ENCODE peak calls at places on chromosome 11, in four cellular contexts. One of them, this sample, is unnamed.

GRCh38 chr11:44568706-44569473 is 3.4 kb downstream of the CD82 start:
- DNase-seq in nucleus accumbens: peak; percentile 43
- DNase-seq in SW480: peak; percentile 84
- DNase-seq in LHCN-M2: peak; percentile 99
- DNase-seq in this sample: no peak

GRCh38 chr11:424232-424631 is 9.4 kb upstream of the SIGIRR start:
- DNase-seq in nucleus accumbens: no peak
- DNase-seq in LHCN-M2: no peak
- DNase-seq in SW480: no peak
- DNase-seq in this sample: no peak

GRCh38 chr11:134356656-134357544 is 25.1 kb downstream of the GLB1L2 start:
- DNase-seq in LHCN-M2: no peak
- DNase-seq in SW480: no peak
- DNase-seq in nucleus accumbens: no peak
- DNase-seq in this sample: no peak

GRCh38 chr11:18836415-18836814 is 44.8 kb upstream of the PTPN5 start:
- DNase-seq in LHCN-M2: no peak
- DNase-seq in nucleus accumbens: no peak
- DNase-seq in SW480: no peak
- DNase-seq in this sample: no peak

GRCh38 chr11:2107521-2107920 is 31.7 kb downstream of the IGF2 start:
- DNase-seq in LHCN-M2: no peak
- DNase-seq in nucleus accumbens: no peak
- DNase-seq in SW480: no peak
- DNase-seq in this sample: no peak

GRCh38 chr11:134363161-134363560 is 31.4 kb downstream of the GLB1L2 start:
- DNase-seq in SW480: no peak
- DNase-seq in nucleus accumbens: no peak
- DNase-seq in LHCN-M2: no peak
- DNase-seq in this sample: no peak

GRCh38 chr11:26743622-26744021 is 21.8 kb upstream of the SLC5A12 start:
- DNase-seq in SW480: no peak
- DNase-seq in nucleus accumbens: no peak
- DNase-seq in LHCN-M2: no peak
- DNase-seq in this sample: no peak

GRCh38 chr11:60855726-60856633 is at the start of gene PTGDR2:
- DNase-seq in LHCN-M2: no peak
- DNase-seq in nucleus accumbens: no peak
- DNase-seq in SW480: no peak
- DNase-seq in this sample: no peak

GRCh38 chr11:111775024-111775710 is 9.0 kb upstream of the PPP2R1B start:
- DNase-seq in LHCN-M2: no peak
- DNase-seq in nucleus accumbens: no peak
- DNase-seq in SW480: no peak
- DNase-seq in this sample: no peak

GRCh38 chr11:110587972-110588371 is 124.3 kb downstream of the ARHGAP20 start:
- DNase-seq in nucleus accumbens: no peak
- DNase-seq in LHCN-M2: peak; percentile 86
- DNase-seq in SW480: no peak
- DNase-seq in this sample: peak; percentile 45

GRCh38 chr11:70696076-70696475 is 297.7 kb downstream of the CTTN start:
- DNase-seq in SW480: no peak
- DNase-seq in LHCN-M2: no peak
- DNase-seq in nucleus accumbens: no peak
- DNase-seq in this sample: no peak

GRCh38 chr11:87743002-87743401 is 432.2 kb downstream of the RAB38 start:
- DNase-seq in LHCN-M2: peak; percentile 0
- DNase-seq in nucleus accumbens: no peak
- DNase-seq in SW480: no peak
- DNase-seq in this sample: no peak

GRCh38 chr11:35276396-35276795 is 137.4 kb downstream of the CD44 start:
- DNase-seq in nucleus accumbens: peak; percentile 32
- DNase-seq in SW480: peak; percentile 46
- DNase-seq in LHCN-M2: no peak
- DNase-seq in this sample: peak; percentile 68

GRCh38 chr11:126891556-126892217 is 108.9 kb downstream of the KIRREL3 start:
- DNase-seq in nucleus accumbens: no peak
- DNase-seq in LHCN-M2: peak; percentile 31
- DNase-seq in SW480: no peak
- DNase-seq in this sample: no peak

GRCh38 chr11:64028398-64029115 is 7.2 kb upstream of the FLRT1 start:
- DNase-seq in LHCN-M2: no peak
- DNase-seq in SW480: no peak
- DNase-seq in nucleus accumbens: peak; percentile 18
- DNase-seq in this sample: no peak

GRCh38 chr11:75408852-75409219 is 9.5 kb downstream of the RPS3 start:
- DNase-seq in nucleus accumbens: no peak
- DNase-seq in SW480: no peak
- DNase-seq in LHCN-M2: no peak
- DNase-seq in this sample: no peak

GRCh38 chr11:23727821-23728220 is 769.0 kb upstream of the LUZP2 start:
- DNase-seq in nucleus accumbens: no peak
- DNase-seq in SW480: peak; percentile 39
- DNase-seq in LHCN-M2: peak; percentile 77
- DNase-seq in this sample: no peak

GRCh38 chr11:111512296-111513239 is at the start of gene BTG4:
- DNase-seq in SW480: no peak
- DNase-seq in nucleus accumbens: no peak
- DNase-seq in LHCN-M2: no peak
- DNase-seq in this sample: no peak

GRCh38 chr11:68002575-68002942 is 1.3 kb downstream of the UNC93B1 start:
- DNase-seq in LHCN-M2: no peak
- DNase-seq in SW480: no peak
- DNase-seq in nucleus accumbens: no peak
- DNase-seq in this sample: no peak

GRCh38 chr11:35803115-35803514 is 140.5 kb downstream of the TRIM44 start:
- DNase-seq in nucleus accumbens: no peak
- DNase-seq in SW480: no peak
- DNase-seq in LHCN-M2: no peak
- DNase-seq in this sample: no peak

GRCh38 chr11:110491577-110492352 is 62.0 kb downstream of the FDX1 start:
- DNase-seq in nucleus accumbens: no peak
- DNase-seq in LHCN-M2: no peak
- DNase-seq in SW480: no peak
- DNase-seq in this sample: no peak

GRCh38 chr11:34034053-34034452 is 17.5 kb upstream of the CAPRIN1 start:
- DNase-seq in SW480: no peak
- DNase-seq in LHCN-M2: no peak
- DNase-seq in nucleus accumbens: no peak
- DNase-seq in this sample: no peak

GRCh38 chr11:76184551-76184993 is 21.7 kb downstream of the WNT11 start:
- DNase-seq in LHCN-M2: no peak
- DNase-seq in SW480: no peak
- DNase-seq in nucleus accumbens: no peak
- DNase-seq in this sample: no peak

GRCh38 chr11:79090191-79090590 is 350.6 kb downstream of the TENM4 start:
- DNase-seq in SW480: no peak
- DNase-seq in nucleus accumbens: no peak
- DNase-seq in LHCN-M2: no peak
- DNase-seq in this sample: no peak

GRCh38 chr11:64754919-64755662 is 4.7 kb downstream of the PYGM start:
- DNase-seq in nucleus accumbens: no peak
- DNase-seq in LHCN-M2: no peak
- DNase-seq in SW480: no peak
- DNase-seq in this sample: no peak

GRCh38 chr11:116182356-116182966 is 590.3 kb downstream of the BUD13 start:
- DNase-seq in LHCN-M2: no peak
- DNase-seq in nucleus accumbens: no peak
- DNase-seq in SW480: no peak
- DNase-seq in this sample: no peak

GRCh38 chr11:111378773-111379499 is at the start of gene POU2AF1:
- DNase-seq in nucleus accumbens: no peak
- DNase-seq in LHCN-M2: no peak
- DNase-seq in SW480: peak; percentile 72
- DNase-seq in this sample: no peak

GRCh38 chr11:612201-612960 is 3.4 kb downstream of the IRF7 start:
- DNase-seq in nucleus accumbens: no peak
- DNase-seq in SW480: peak; percentile 47
- DNase-seq in LHCN-M2: peak; percentile 85
- DNase-seq in this sample: no peak

GRCh38 chr11:73201888-73202810 is 15.9 kb upstream of the P2RY2 start:
- DNase-seq in nucleus accumbens: no peak
- DNase-seq in LHCN-M2: no peak
- DNase-seq in SW480: no peak
- DNase-seq in this sample: no peak

GRCh38 chr11:62546244-62546936 is at the start of gene AHNAK:
- DNase-seq in nucleus accumbens: no peak
- DNase-seq in LHCN-M2: peak; percentile 52
- DNase-seq in SW480: peak; percentile 76
- DNase-seq in this sample: no peak

GRCh38 chr11:9506489-9507343 is 45.9 kb downstream of the ZNF143 start:
- DNase-seq in LHCN-M2: peak; percentile 73
- DNase-seq in SW480: peak; percentile 78
- DNase-seq in nucleus accumbens: peak; percentile 45
- DNase-seq in this sample: peak; percentile 64

GRCh38 chr11:104668797-104669463 is 229.3 kb downstream of the CASP12 start:
- DNase-seq in SW480: peak; percentile 93
- DNase-seq in nucleus accumbens: no peak
- DNase-seq in LHCN-M2: peak; percentile 93
- DNase-seq in this sample: no peak

GRCh38 chr11:72738199-72739141 is 13.7 kb downstream of the ARAP1 start:
- DNase-seq in nucleus accumbens: no peak
- DNase-seq in LHCN-M2: peak; percentile 37
- DNase-seq in SW480: no peak
- DNase-seq in this sample: no peak

GRCh38 chr11:107040447-107041444 is 22.5 kb upstream of the GUCY1A2 start:
- DNase-seq in LHCN-M2: peak; percentile 69
- DNase-seq in nucleus accumbens: peak; percentile 16
- DNase-seq in SW480: peak; percentile 54
- DNase-seq in this sample: peak; percentile 58

This sample was measured in putamen.